ENCODE peak calls at places on chromosomes 5 and 9, in six cellular contexts. X is neural progenitor cell; D is SJSA1; U is endodermal cell; Y is heart right ventricle; H is CD4-positive, CD25-positive, alpha-beta regulatory T cell. N is an unnamed sample.

GRCh38 chr5:131466171-131466766 is 168.8 kb downstream of the RAPGEF6 start:
- DNase-seq in H (no peak), U (no peak), X (no peak), D (no peak), Y (no peak), N (no peak)

GRCh38 chr5:157267766-157268480 is 2.0 kb downstream of the CYFIP2 start:
- DNase-seq in X (no peak), H (no peak), Y (no peak), U (no peak), D (no peak), N (no peak)

GRCh38 chr5:137234973-137235943 is 263.9 kb downstream of the SPOCK1 start:
- DNase-seq in D (no peak), U (no peak), H (no peak), Y (no peak), X (no peak), N (no peak)

GRCh38 chr5:135191084-135191826 is 157.2 kb upstream of the PITX1 start:
- DNase-seq in Y (peak), D (peak), X (peak), H (peak), U (peak), N (peak)

GRCh38 chr5:81427566-81427965 is 33.6 kb upstream of the ACOT12 start:
- DNase-seq in H (no peak), D (no peak), X (no peak), U (no peak), Y (no peak), N (no peak)

GRCh38 chr9:37994639-37995347 is 74.2 kb downstream of the SHB start:
- DNase-seq in D (peak), Y (peak), X (no peak), U (no peak), H (peak), N (no peak)

GRCh38 chr5:140800816-140801493 is at the start of gene PCDHA3:
- DNase-seq in D (no peak), U (no peak), H (peak), X (no peak), Y (no peak), N (no peak)

GRCh38 chr5:15009420-15009819 is 137.8 kb upstream of the ANKH start:
- DNase-seq in Y (no peak), U (no peak), H (no peak), D (peak), X (no peak), N (no peak)

GRCh38 chr9:114953016-114953415 is 22.6 kb upstream of the TNFSF8 start:
- DNase-seq in U (no peak), D (no peak), X (no peak), Y (no peak), H (no peak), N (no peak)

GRCh38 chr9:89750117-89750551 is 145.3 kb downstream of the GADD45G start:
- DNase-seq in X (peak), D (no peak), Y (peak), U (peak), H (no peak), N (no peak)

GRCh38 chr5:11946317-11946716 is 42.1 kb upstream of the CTNND2 start:
- DNase-seq in H (no peak), Y (no peak), X (no peak), U (no peak), D (no peak), N (no peak)

DNA sequence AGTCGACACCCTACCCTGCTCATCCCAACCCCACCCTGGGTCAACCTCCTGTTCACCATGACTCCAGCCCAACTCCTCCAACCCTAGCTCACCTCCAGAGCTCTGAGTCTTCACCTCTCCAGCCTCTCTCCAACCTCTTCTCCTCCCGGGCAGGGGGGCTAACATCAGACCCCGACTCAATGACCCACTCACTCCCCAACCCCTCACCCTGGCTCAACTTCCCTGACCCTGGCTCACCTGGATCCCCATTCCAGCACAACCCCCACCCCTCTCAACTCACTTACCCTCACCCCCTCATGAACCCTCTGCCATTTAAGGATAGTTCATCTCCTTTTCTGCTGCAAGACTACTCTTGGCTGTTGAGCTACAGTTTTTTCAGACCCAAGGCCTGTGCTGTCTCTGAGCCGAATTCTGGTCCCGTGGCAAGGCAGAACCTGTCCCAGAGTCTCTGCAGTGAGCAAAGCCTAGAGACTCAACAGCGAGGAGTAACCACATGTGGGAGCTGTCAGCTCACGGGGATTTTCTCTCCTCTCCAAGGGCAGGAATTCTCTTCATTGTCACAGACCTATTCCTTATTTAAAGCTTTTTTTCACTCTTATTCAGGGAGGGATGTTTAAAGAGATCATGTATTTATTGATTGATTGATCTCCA is 29.8 kb downstream of the ANKRD33B start:
- DNase-seq in H (no peak), X (no peak), D (peak), U (no peak), Y (no peak), N (no peak)
- H3K27ac ChIP-seq in H (no peak), X (no peak), D (peak), U (no peak), Y (no peak), N (no peak)

GRCh38 chr9:131704988-131705387 is 34.9 kb downstream of the RAPGEF1 start:
- DNase-seq in Y (no peak), X (no peak), D (no peak), H (no peak), U (no peak), N (no peak)

GRCh38 chr9:131708613-131709002 is 31.3 kb downstream of the RAPGEF1 start:
- DNase-seq in D (no peak), X (no peak), H (no peak), U (no peak), Y (no peak), N (no peak)

GRCh38 chr9:131707050-131707449 is 32.8 kb downstream of the RAPGEF1 start:
- DNase-seq in X (no peak), Y (no peak), D (no peak), U (no peak), H (no peak), N (no peak)

GRCh38 chr9:131707677-131708612 is 31.9 kb downstream of the RAPGEF1 start:
- DNase-seq in X (no peak), D (no peak), U (no peak), Y (peak), H (peak), N (no peak)

DNA sequence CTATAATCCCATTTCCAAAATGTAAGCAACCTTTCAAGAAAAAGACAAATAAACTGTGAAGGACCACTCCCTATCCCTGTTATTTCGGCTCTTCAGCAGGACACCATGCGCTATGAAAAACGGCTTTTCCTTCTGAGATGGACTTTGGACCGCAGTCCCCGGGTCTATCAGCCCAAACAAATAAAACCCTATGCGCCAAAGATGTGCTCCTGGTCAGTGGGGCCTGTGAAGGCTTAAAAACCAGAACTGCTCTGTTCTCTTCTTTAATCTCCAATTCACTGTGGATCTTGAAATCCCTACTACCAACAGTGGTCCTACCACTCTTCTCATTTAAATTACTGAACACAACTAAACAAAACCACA is 33.3 kb downstream of the RAPGEF1 start:
- DNase-seq in X (no peak), D (no peak), U (no peak), H (no peak), Y (no peak), N (no peak)
- H3K27ac ChIP-seq in X (no peak), D (no peak), U (no peak), H (no peak), Y (peak), N (no peak)

GRCh38 chr5:176874198-176874780 is 24.9 kb downstream of the HK3 start:
- DNase-seq in X (no peak), U (no peak), D (no peak), Y (no peak), H (no peak), N (no peak)
- H3K27ac ChIP-seq in X (no peak), U (no peak), D (no peak), Y (no peak), H (no peak), N (no peak)

GRCh38 chr5:149322518-149322917 is 22.8 kb upstream of the GRPEL2 start:
- DNase-seq in U (peak), D (no peak), H (no peak), X (no peak), Y (no peak), N (no peak)
- H3K27ac ChIP-seq in U (no peak), D (no peak), H (no peak), X (no peak), Y (peak), N (no peak)

N was measured in effector memory CD4-positive, alpha-beta T cell.